ENCODE peak calls at places on chromosomes 6 and 20, in four cellular contexts. One of them, this sample, is unnamed.

GRCh38 chr6:35484921-35485392 is 11.9 kb downstream of the TEAD3 start:
- DNase-seq in K562: no peak
- DNase-seq in HepG2: no peak
- DNase-seq in H1: no peak
- DNase-seq in this sample: no peak

GRCh38 chr20:10453241-10453640 is 18.1 kb downstream of the SLX4IP start:
- DNase-seq in H1: no peak
- DNase-seq in K562: no peak
- DNase-seq in HepG2: no peak
- DNase-seq in this sample: no peak

GRCh38 chr20:57089701-57090144 is 176.7 kb downstream of the BMP7 start:
- DNase-seq in HepG2: peak
- DNase-seq in K562: peak
- DNase-seq in H1: peak
- DNase-seq in this sample: peak

GRCh38 chr20:16601019-16601418 is 27.8 kb upstream of the KIF16B start:
- DNase-seq in HepG2: no peak
- DNase-seq in K562: no peak
- DNase-seq in H1: no peak
- DNase-seq in this sample: no peak

GRCh38 chr6:16386056-16386455 is 147.7 kb downstream of the GMPR start:
- DNase-seq in HepG2: no peak
- DNase-seq in K562: no peak
- DNase-seq in H1: no peak
- DNase-seq in this sample: no peak

GRCh38 chr20:2141592-2142575 is 40.3 kb downstream of the STK35 start:
- DNase-seq in K562: no peak
- DNase-seq in HepG2: no peak
- DNase-seq in H1: no peak
- DNase-seq in this sample: no peak

GRCh38 chr6:142523485-142523884 is 221.7 kb downstream of the ADGRG6 start:
- DNase-seq in K562: no peak
- DNase-seq in H1: no peak
- DNase-seq in HepG2: no peak
- DNase-seq in this sample: no peak

GRCh38 chr6:23414204-23414501 is 711.9 kb upstream of the NRSN1 start:
- DNase-seq in HepG2: no peak
- DNase-seq in K562: no peak
- DNase-seq in H1: no peak
- DNase-seq in this sample: no peak

GRCh38 chr6:95244749-95245148 is 332.6 kb upstream of the MANEA start:
- DNase-seq in K562: no peak
- DNase-seq in H1: no peak
- DNase-seq in HepG2: no peak
- DNase-seq in this sample: no peak

GRCh38 chr20:63580796-63581461 is 6.9 kb upstream of the HELZ2 start:
- DNase-seq in K562: peak
- DNase-seq in H1: no peak
- DNase-seq in HepG2: peak
- DNase-seq in this sample: peak

GRCh38 chr20:53608456-53609413 is 15.1 kb upstream of the ZNF217 start:
- DNase-seq in K562: peak
- DNase-seq in H1: no peak
- DNase-seq in HepG2: no peak
- DNase-seq in this sample: no peak

GRCh38 chr6:110338820-110339470 is 19.2 kb downstream of the METTL24 start:
- DNase-seq in HepG2: no peak
- DNase-seq in H1: no peak
- DNase-seq in K562: no peak
- DNase-seq in this sample: no peak

GRCh38 chr20:56843817-56844216 is 214.7 kb downstream of the TFAP2C start:
- DNase-seq in H1: no peak
- DNase-seq in HepG2: no peak
- DNase-seq in K562: no peak
- DNase-seq in this sample: no peak

GRCh38 chr6:157592980-157593379 is 212.0 kb downstream of the ZDHHC14 start:
- DNase-seq in HepG2: no peak
- DNase-seq in H1: no peak
- DNase-seq in K562: no peak
- DNase-seq in this sample: no peak

GRCh38 chr6:54586251-54586650 is 260.3 kb upstream of the FAM83B start:
- DNase-seq in HepG2: no peak
- DNase-seq in K562: no peak
- DNase-seq in H1: no peak
- DNase-seq in this sample: no peak

GRCh38 chr6:138231399-138231886 is 13.2 kb upstream of the PBOV1 start:
- DNase-seq in H1: no peak
- DNase-seq in HepG2: peak
- DNase-seq in K562: no peak
- DNase-seq in this sample: no peak

GRCh38 chr6:3797231-3798200 is 46.0 kb upstream of the PXDC1 start:
- DNase-seq in H1: no peak
- DNase-seq in K562: no peak
- DNase-seq in HepG2: peak
- DNase-seq in this sample: no peak

GRCh38 chr6:35955970-35956369 is 35.1 kb upstream of the SRPK1 start:
- DNase-seq in H1: no peak
- DNase-seq in K562: no peak
- DNase-seq in HepG2: no peak
- DNase-seq in this sample: no peak

GRCh38 chr6:11232968-11233626 is 629 bp upstream of the NEDD9 start:
- DNase-seq in HepG2: peak
- DNase-seq in H1: no peak
- DNase-seq in K562: peak
- DNase-seq in this sample: no peak

GRCh38 chr6:159809149-159809548 is 9.1 kb downstream of the PNLDC1 start:
- DNase-seq in K562: no peak
- DNase-seq in H1: no peak
- DNase-seq in HepG2: no peak
- DNase-seq in this sample: no peak

GRCh38 chr6:160156842-160157241 is 35.2 kb downstream of the SLC22A1 start:
- DNase-seq in K562: no peak
- DNase-seq in H1: no peak
- DNase-seq in HepG2: no peak
- DNase-seq in this sample: no peak

GRCh38 chr6:13395272-13396237 is 67.2 kb upstream of the TBC1D7 start:
- DNase-seq in K562: peak
- DNase-seq in HepG2: peak
- DNase-seq in H1: no peak
- DNase-seq in this sample: no peak

GRCh38 chr6:100553243-100553642 is 88.5 kb upstream of the SIM1 start:
- DNase-seq in HepG2: no peak
- DNase-seq in K562: no peak
- DNase-seq in H1: no peak
- DNase-seq in this sample: no peak

GRCh38 chr6:30926644-30927043 is 5.3 kb downstream of the SFTA2 start:
- DNase-seq in H1: no peak
- DNase-seq in K562: no peak
- DNase-seq in HepG2: no peak
- DNase-seq in this sample: no peak

GRCh38 chr20:1490643-1491042 is 577 bp downstream of the SIRPB2 start:
- DNase-seq in K562: no peak
- DNase-seq in HepG2: no peak
- DNase-seq in H1: no peak
- DNase-seq in this sample: no peak

GRCh38 chr6:62775427-62776022 is 435.7 kb upstream of the FKBP1C start:
- DNase-seq in HepG2: peak
- DNase-seq in K562: no peak
- DNase-seq in H1: no peak
- DNase-seq in this sample: no peak

GRCh38 chr6:110965629-110966229 is 7.2 kb downstream of the GTF3C6 start:
- DNase-seq in K562: peak
- DNase-seq in HepG2: no peak
- DNase-seq in H1: no peak
- DNase-seq in this sample: no peak

GRCh38 chr6:149266659-149267058 is 50.9 kb upstream of the TAB2 start:
- DNase-seq in K562: no peak
- DNase-seq in H1: no peak
- DNase-seq in HepG2: no peak
- DNase-seq in this sample: no peak

GRCh38 chr6:149265945-149266344 is 51.6 kb upstream of the TAB2 start:
- DNase-seq in H1: no peak
- DNase-seq in HepG2: no peak
- DNase-seq in K562: no peak
- DNase-seq in this sample: no peak

GRCh38 chr6:149267513-149268043 is 49.9 kb upstream of the TAB2 start:
- DNase-seq in K562: no peak
- DNase-seq in HepG2: no peak
- DNase-seq in H1: no peak
- DNase-seq in this sample: no peak

GRCh38 chr6:149261364-149261763 is 56.1 kb upstream of the TAB2 start:
- DNase-seq in H1: no peak
- DNase-seq in HepG2: no peak
- DNase-seq in K562: no peak
- DNase-seq in this sample: no peak

DNA sequence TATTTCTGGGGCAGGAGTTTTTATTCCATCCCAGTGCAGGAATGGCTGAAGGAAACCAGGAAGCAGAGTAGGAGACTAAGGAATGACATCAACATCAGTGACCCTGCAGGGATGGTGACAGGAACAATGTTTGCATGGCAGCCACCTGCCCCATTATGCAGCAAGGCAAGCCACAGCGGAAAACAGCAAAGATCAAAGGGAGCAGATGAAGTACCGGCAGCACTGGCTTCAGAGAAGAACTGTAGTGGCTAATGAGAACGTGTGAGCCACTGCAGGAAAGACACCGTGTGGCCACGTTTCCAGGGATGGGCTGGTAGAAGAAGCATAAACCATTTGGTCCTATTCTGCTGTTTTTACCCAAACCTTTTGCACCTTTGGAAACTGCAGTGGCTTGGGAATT is 52.9 kb upstream of the TAB2 start:
- DNase-seq in HepG2: peak
- DNase-seq in K562: no peak
- DNase-seq in H1: no peak
- DNase-seq in this sample: no peak
- TF ChIP-seq TAF1 in HepG2: no peak
- TF ChIP-seq TAF1 in K562: no peak
- TF ChIP-seq TAF1 in H1: no peak
- TF ChIP-seq TAF1 in this sample: no peak

GRCh38 chr6:2796884-2797283 is 31.7 kb downstream of the WRNIP1 start:
- DNase-seq in HepG2: no peak
- DNase-seq in K562: no peak
- DNase-seq in H1: no peak
- DNase-seq in this sample: no peak

GRCh38 chr6:2794171-2794730 is 29.1 kb downstream of the WRNIP1 start:
- DNase-seq in HepG2: no peak
- DNase-seq in H1: no peak
- DNase-seq in K562: no peak
- DNase-seq in this sample: no peak

GRCh38 chr6:2795162-2795561 is 30.0 kb downstream of the WRNIP1 start:
- DNase-seq in K562: no peak
- DNase-seq in HepG2: no peak
- DNase-seq in H1: no peak
- DNase-seq in this sample: no peak

GRCh38 chr6:2797564-2798014 is 32.4 kb downstream of the WRNIP1 start:
- DNase-seq in K562: no peak
- DNase-seq in H1: no peak
- DNase-seq in HepG2: no peak
- DNase-seq in this sample: no peak

GRCh38 chr6:2795960-2796359 is 30.8 kb downstream of the WRNIP1 start:
- DNase-seq in H1: no peak
- DNase-seq in HepG2: no peak
- DNase-seq in K562: no peak
- DNase-seq in this sample: no peak
- TF ChIP-seq TAF1 in H1: no peak
- TF ChIP-seq TAF1 in HepG2: no peak
- TF ChIP-seq TAF1 in K562: no peak
- TF ChIP-seq TAF1 in this sample: no peak

GRCh38 chr6:134414793-134415192 is 96.9 kb upstream of the SGK1 start:
- DNase-seq in K562: no peak
- DNase-seq in HepG2: no peak
- DNase-seq in H1: no peak
- DNase-seq in this sample: no peak
- TF ChIP-seq TAF1 in K562: no peak
- TF ChIP-seq TAF1 in HepG2: no peak
- TF ChIP-seq TAF1 in H1: no peak
- TF ChIP-seq TAF1 in this sample: no peak

GRCh38 chr6:131730264-131730663 is 19.4 kb upstream of the CTAGE9 start:
- DNase-seq in HepG2: no peak
- DNase-seq in H1: no peak
- DNase-seq in K562: no peak
- DNase-seq in this sample: no peak
- TF ChIP-seq TAF1 in HepG2: no peak
- TF ChIP-seq TAF1 in H1: no peak
- TF ChIP-seq TAF1 in K562: no peak
- TF ChIP-seq TAF1 in this sample: no peak

GRCh38 chr6:152387091-152387490 is 250.1 kb downstream of the SYNE1 start:
- DNase-seq in K562: no peak
- DNase-seq in HepG2: no peak
- DNase-seq in H1: no peak
- DNase-seq in this sample: no peak

GRCh38 chr6:152378154-152378553 is 259.0 kb downstream of the SYNE1 start:
- DNase-seq in HepG2: peak
- DNase-seq in H1: no peak
- DNase-seq in K562: no peak
- DNase-seq in this sample: no peak

GRCh38 chr6:152386131-152386530 is 251.0 kb downstream of the SYNE1 start:
- DNase-seq in K562: no peak
- DNase-seq in HepG2: no peak
- DNase-seq in H1: no peak
- DNase-seq in this sample: no peak

GRCh38 chr6:152380351-152380767 is 256.8 kb downstream of the SYNE1 start:
- DNase-seq in H1: no peak
- DNase-seq in K562: no peak
- DNase-seq in HepG2: peak
- DNase-seq in this sample: no peak

GRCh38 chr6:152380993-152381898 is 255.9 kb downstream of the SYNE1 start:
- DNase-seq in H1: no peak
- DNase-seq in HepG2: peak
- DNase-seq in K562: no peak
- DNase-seq in this sample: no peak
- TF ChIP-seq TAF1 in H1: no peak
- TF ChIP-seq TAF1 in HepG2: no peak
- TF ChIP-seq TAF1 in K562: no peak
- TF ChIP-seq TAF1 in this sample: no peak

GRCh38 chr6:45681860-45682488 is 304.2 kb upstream of the SUPT3H start:
- DNase-seq in K562: no peak
- DNase-seq in HepG2: no peak
- DNase-seq in H1: no peak
- DNase-seq in this sample: peak
- TF ChIP-seq TAF1 in K562: no peak
- TF ChIP-seq TAF1 in HepG2: no peak
- TF ChIP-seq TAF1 in H1: no peak
- TF ChIP-seq TAF1 in this sample: no peak

GRCh38 chr20:55097621-55098020 is 622.2 kb downstream of the DOK5 start:
- DNase-seq in HepG2: no peak
- DNase-seq in K562: no peak
- DNase-seq in H1: no peak
- DNase-seq in this sample: no peak

GRCh38 chr20:55099251-55099650 is 623.9 kb downstream of the DOK5 start:
- DNase-seq in K562: no peak
- DNase-seq in H1: no peak
- DNase-seq in HepG2: no peak
- DNase-seq in this sample: no peak

GRCh38 chr20:55103188-55103587 is 627.8 kb downstream of the DOK5 start:
- DNase-seq in H1: no peak
- DNase-seq in K562: peak
- DNase-seq in HepG2: no peak
- DNase-seq in this sample: no peak
- TF ChIP-seq TAF1 in H1: no peak
- TF ChIP-seq TAF1 in K562: no peak
- TF ChIP-seq TAF1 in HepG2: no peak
- TF ChIP-seq TAF1 in this sample: no peak

This sample was measured in GM12891.